ENCODE peak calls at places on chromosomes 12 and 14, in five cellular contexts. H is central memory CD4-positive, alpha-beta T cell; Y is D341Med; N is foreskin fibroblast; M is NB4. T is an unnamed sample.

GRCh38 chr12:2291182-2291832 is 238.5 kb downstream of the CACNA1C start:
- DNase-seq in Y (peak), M (peak), H (peak), N (peak), T (peak)

GRCh38 chr12:52452101-52452500 is at the start of gene KRT6B:
- DNase-seq in M (no peak), N (no peak), H (no peak), Y (no peak), T (no peak)

GRCh38 chr14:50631408-50631821 is 36.7 kb downstream of the SAV1 start:
- DNase-seq in N (no peak), H (no peak), Y (no peak), M (no peak), T (no peak)

GRCh38 chr12:19074700-19075099 is 54.8 kb upstream of the PLEKHA5 start:
- DNase-seq in Y (no peak), H (no peak), N (peak), M (no peak), T (no peak)

GRCh38 chr14:42437809-42438208 is 831.1 kb downstream of the LRFN5 start:
- DNase-seq in M (peak), N (no peak), H (no peak), Y (no peak), T (peak)

GRCh38 chr12:2110841-2111566 is 58.2 kb downstream of the CACNA1C start:
- DNase-seq in N (no peak), M (no peak), H (no peak), Y (no peak), T (no peak)

GRCh38 chr12:77064891-77065360 is 443 bp downstream of the E2F7 start:
- DNase-seq in N (no peak), M (no peak), H (no peak), Y (no peak), T (no peak)

GRCh38 chr12:54277823-54278276 is 2.1 kb downstream of the CBX5 start:
- DNase-seq in N (peak), Y (no peak), M (peak), H (no peak), T (no peak)

GRCh38 chr12:125071456-125071855 is 6.2 kb downstream of the AACS start:
- DNase-seq in Y (no peak), H (no peak), N (no peak), M (no peak), T (no peak)

GRCh38 chr12:108823804-108824203 is 33.6 kb downstream of the SSH1 start:
- DNase-seq in Y (no peak), N (no peak), H (no peak), M (no peak), T (no peak)

GRCh38 chr12:54049164-54049563 is 4.5 kb upstream of the HOXC4 start:
- DNase-seq in M (no peak), Y (no peak), H (no peak), N (no peak), T (no peak)

GRCh38 chr12:5171701-5172100 is 128.0 kb downstream of the KCNA5 start:
- DNase-seq in Y (peak), M (peak), H (no peak), N (peak), T (peak)

GRCh38 chr14:71169861-71170260 is 262.6 kb downstream of the PCNX1 start:
- DNase-seq in N (no peak), H (no peak), M (no peak), Y (peak), T (no peak)

GRCh38 chr14:79573486-79573885 is 637.8 kb downstream of the DIO2 start:
- DNase-seq in N (no peak), Y (no peak), H (no peak), M (no peak), T (peak)

T was measured in KBM-7.